ENCODE peak calls at places on chromosome 15, in nine cellular contexts. X is GM10248, S is choroid plexus epithelial cell, P is endothelial cell, W is dorsolateral prefrontal cortex, O is cardiac muscle cell, A is AG04450, E is AG09309, V is adrenal gland. Q is an unnamed sample.

GRCh38 chr15:73930371-73930770 is 4.1 kb downstream of the LOXL1 start:
- DNase-seq in X (no peak), S (peak; percentile 91), P (no peak), W (no peak), O (no peak), A (peak; percentile 66), E (no peak), V (no peak), Q (no peak)

GRCh38 chr15:66323312-66323928 is 30.1 kb downstream of the DIS3L start:
- DNase-seq in X (no peak), S (no peak), P (no peak), W (no peak), O (peak; percentile 31), A (no peak), E (no peak), V (no peak), Q (no peak)

GRCh38 chr15:24879492-24879891 is 75.3 kb upstream of the SNRPN start:
- DNase-seq in X (no peak), S (no peak), P (no peak), W (no peak), O (no peak), A (no peak), E (no peak), V (no peak), Q (no peak)

GRCh38 chr15:82854554-82854953 is 45.1 kb downstream of the WHAMM start:
- DNase-seq in X (no peak), S (no peak), P (no peak), W (no peak), O (no peak), A (no peak), E (no peak), V (no peak), Q (no peak)

GRCh38 chr15:48565560-48566482 is 79.7 kb downstream of the FBN1 start:
- DNase-seq in X (no peak), S (peak; percentile 99), P (no peak), W (no peak), O (no peak), A (no peak), E (peak; percentile 53), V (no peak), Q (no peak)

GRCh38 chr15:51861557-51862350 is 32.3 kb downstream of the TMOD3 start:
- DNase-seq in X (no peak), S (no peak), P (no peak), W (no peak), O (no peak), A (no peak), E (no peak), V (no peak), Q (no peak)

GRCh38 chr15:69593981-69594966 is 141.7 kb downstream of the RPLP1 start:
- DNase-seq in X (no peak), S (peak; percentile 73), P (no peak), W (no peak), O (peak; percentile 13), A (no peak), E (no peak), V (no peak), Q (no peak)

GRCh38 chr15:66474140-66474539 is 23.4 kb downstream of the SNAPC5 start:
- DNase-seq in X (no peak), S (no peak), P (no peak), W (no peak), O (peak; percentile 65), A (no peak), E (no peak), V (no peak), Q (no peak)

GRCh38 chr15:40593130-40593529 is 919 bp upstream of the KNL1 start:
- DNase-seq in X (no peak), S (no peak), P (no peak), W (no peak), O (no peak), A (no peak), E (no peak), V (no peak), Q (no peak)

GRCh38 chr15:78339559-78339958 is 594 bp upstream of the CRABP1 start:
- DNase-seq in X (no peak), S (no peak), P (no peak), W (no peak), O (no peak), A (no peak), E (no peak), V (no peak), Q (no peak)

GRCh38 chr15:56918907-56919707 is 663 bp downstream of the TCF12 start:
- DNase-seq in X (peak; percentile 69), S (peak; percentile 64), P (peak; percentile 62), W (no peak), O (peak; percentile 76), A (no peak), E (no peak), V (peak; percentile 68), Q (peak; percentile 86)

GRCh38 chr15:59571606-59572005 is 40.0 kb upstream of the GCNT3 start:
- DNase-seq in X (no peak), S (no peak), P (no peak), W (no peak), O (no peak), A (no peak), E (no peak), V (no peak), Q (no peak)
- TF ChIP-seq CTCF in X (no peak), S (no peak), P (no peak), W (no peak), O (no peak), A (no peak), E (no peak), V (no peak), Q (no peak)

GRCh38 chr15:75347222-75348033 is 589 bp downstream of the NEIL1 start:
- DNase-seq in X (peak; percentile 77), S (peak; percentile 30), P (peak; percentile 63), W (no peak), O (peak; percentile 74), A (no peak), E (no peak), V (peak; percentile 73), Q (peak; percentile 80)
- TF ChIP-seq CTCF in X (no peak), S (no peak), P (no peak), W (peak; percentile 7), O (no peak), A (no peak), E (no peak), V (no peak), Q (no peak)

DNA sequence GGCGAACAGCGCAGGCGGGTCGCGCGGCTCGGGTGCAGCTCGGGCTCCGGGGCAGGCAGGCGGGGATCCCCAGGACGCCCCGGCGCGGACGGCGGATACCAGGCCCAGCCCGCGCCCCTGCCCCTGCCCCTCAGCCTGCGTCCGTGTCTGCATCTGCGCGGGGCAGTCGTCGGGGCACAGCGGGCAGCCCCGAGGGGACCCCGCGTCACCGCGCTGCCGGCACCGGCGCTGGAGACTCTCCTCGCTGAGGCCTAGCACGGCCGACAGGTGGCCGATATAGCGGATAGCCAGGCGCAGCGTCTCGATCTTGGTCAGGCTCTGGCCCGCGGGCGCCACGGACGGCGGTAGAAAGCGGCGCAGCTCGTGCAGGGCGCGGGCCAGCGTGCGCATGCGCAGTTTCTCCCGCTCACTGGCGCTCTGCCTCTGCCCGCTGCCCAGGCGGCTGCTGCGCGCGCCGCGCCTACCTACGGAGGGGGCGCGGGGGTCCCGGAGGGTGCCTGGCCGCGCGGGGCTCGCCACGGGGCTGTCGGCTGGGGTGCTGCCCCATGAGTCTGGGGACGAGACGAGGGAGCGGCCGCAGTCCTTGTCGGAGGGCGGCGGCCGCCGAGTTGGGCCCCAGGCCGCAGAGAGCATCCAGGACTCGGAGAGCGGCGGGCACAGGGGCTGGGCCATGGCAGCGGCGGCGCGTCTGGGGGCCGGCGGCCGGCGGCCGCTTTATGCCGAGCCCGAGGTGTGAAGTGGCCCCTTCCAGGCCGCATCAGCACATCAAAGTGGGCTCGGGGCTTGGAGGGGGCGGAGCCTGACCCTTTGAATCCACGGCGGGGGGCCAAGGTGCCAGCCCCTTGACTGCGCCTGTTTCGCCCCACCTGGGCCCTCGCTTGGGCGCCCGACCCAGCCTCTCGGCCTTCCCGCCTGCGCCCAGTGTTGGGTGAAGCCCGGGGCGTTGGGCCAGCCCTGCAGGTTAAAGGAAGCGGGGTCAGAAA is at the start of gene MESP1:
- DNase-seq in X (peak; percentile 95), S (peak; percentile 92), P (peak; percentile 95), W (peak; percentile 84), O (peak; percentile 96), A (peak; percentile 67), E (peak; percentile 57), V (peak; percentile 92), Q (peak; percentile 99)
- TF ChIP-seq CTCF in X (peak; percentile 80), S (peak; percentile 67), P (peak; percentile 77), W (peak; percentile 75), O (peak; percentile 68), A (peak; percentile 70), E (peak; percentile 69), V (peak; percentile 88), Q (peak; percentile 42)

DNA sequence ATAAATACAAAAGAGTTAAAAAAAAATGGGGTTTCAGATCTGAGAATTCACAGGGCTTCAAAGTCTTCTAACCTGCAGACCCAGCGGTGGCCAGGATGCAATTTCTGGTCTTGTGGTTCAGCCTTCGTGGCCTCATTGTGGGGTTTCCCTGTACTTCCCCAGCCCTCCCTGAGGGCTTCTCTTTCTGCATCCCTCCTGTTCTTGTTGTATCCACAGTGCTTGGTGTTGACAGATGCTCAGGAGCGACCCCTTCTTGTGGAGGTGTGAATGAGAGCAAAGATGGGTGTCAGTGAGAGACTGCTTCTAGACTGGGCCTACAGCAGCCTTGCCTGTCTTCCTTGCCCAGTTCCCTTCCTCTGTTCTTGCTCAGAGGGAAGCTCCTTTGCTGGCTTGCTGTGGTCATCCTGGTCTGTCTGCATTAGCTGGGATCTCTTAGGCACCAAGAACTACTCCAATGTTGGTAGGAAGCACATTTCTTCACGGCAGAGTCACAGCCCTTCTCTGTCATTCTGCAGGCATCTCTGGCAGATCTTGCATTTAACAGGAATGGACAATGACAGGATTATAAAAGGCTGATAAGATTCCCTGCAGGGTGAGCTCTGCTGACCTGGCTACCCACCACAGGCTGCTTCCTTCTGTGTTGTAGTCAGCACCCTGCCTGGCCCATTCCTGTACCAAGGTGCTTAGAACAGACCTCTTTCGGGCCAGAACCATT is 317.8 kb upstream of the C2CD4B start:
- DNase-seq in X (peak; percentile 68), S (peak; percentile 47), P (peak; percentile 55), W (no peak), O (peak; percentile 76), A (no peak), E (peak; percentile 11), V (no peak), Q (peak; percentile 67)
- TF ChIP-seq CTCF in X (peak; percentile 37), S (peak; percentile 51), P (peak; percentile 18), W (no peak), O (peak; percentile 36), A (peak; percentile 37), E (peak; percentile 52), V (no peak), Q (peak; percentile 22)

Q was measured in GM20000.